ENCODE peak calls at places on chromosomes 12 and 14, in five cellular contexts. One of them, this sample, is unnamed.

GRCh38 chr14:24058260-24058950 is 6.6 kb downstream of the CARMIL3 start:
- DNase-seq in esophagus squamous epithelium: no peak
- DNase-seq in A549: peak; percentile 71
- DNase-seq in T-helper 9 cell: peak; percentile 34
- DNase-seq in tibial artery: peak; percentile 93
- DNase-seq in this sample: peak; percentile 87

GRCh38 chr14:35534130-35534883 is at the start of gene INSM2:
- DNase-seq in esophagus squamous epithelium: no peak
- DNase-seq in A549: peak; percentile 62
- DNase-seq in T-helper 9 cell: no peak
- DNase-seq in tibial artery: no peak
- DNase-seq in this sample: no peak

GRCh38 chr12:112001555-112001954 is 11.4 kb downstream of the TMEM116 start:
- DNase-seq in esophagus squamous epithelium: no peak
- DNase-seq in A549: no peak
- DNase-seq in T-helper 9 cell: no peak
- DNase-seq in tibial artery: no peak
- DNase-seq in this sample: no peak

GRCh38 chr14:103899316-103899715 is 28.9 kb upstream of the TDRD9 start:
- DNase-seq in esophagus squamous epithelium: no peak
- DNase-seq in A549: no peak
- DNase-seq in T-helper 9 cell: no peak
- DNase-seq in tibial artery: no peak
- DNase-seq in this sample: no peak

GRCh38 chr12:49296034-49296835 is 1.3 kb downstream of the PRPH start:
- DNase-seq in esophagus squamous epithelium: no peak
- DNase-seq in A549: peak; percentile 69
- DNase-seq in T-helper 9 cell: peak; percentile 60
- DNase-seq in tibial artery: no peak
- DNase-seq in this sample: peak; percentile 79

GRCh38 chr12:70660620-70661219 is 23.5 kb upstream of the PTPRB start:
- DNase-seq in esophagus squamous epithelium: no peak
- DNase-seq in A549: peak; percentile 54
- DNase-seq in T-helper 9 cell: no peak
- DNase-seq in tibial artery: peak; percentile 52
- DNase-seq in this sample: no peak

GRCh38 chr12:127716181-127716580 is 550.8 kb upstream of the TMEM132C start:
- DNase-seq in esophagus squamous epithelium: no peak
- DNase-seq in A549: no peak
- DNase-seq in T-helper 9 cell: no peak
- DNase-seq in tibial artery: no peak
- DNase-seq in this sample: no peak

GRCh38 chr12:54603173-54603814 is 14.8 kb upstream of the PPP1R1A start:
- DNase-seq in esophagus squamous epithelium: no peak
- DNase-seq in A549: peak; percentile 84
- DNase-seq in T-helper 9 cell: peak; percentile 43
- DNase-seq in tibial artery: peak; percentile 53
- DNase-seq in this sample: no peak

GRCh38 chr14:61403411-61403810 is 82.0 kb downstream of the PRKCH start:
- DNase-seq in esophagus squamous epithelium: no peak
- DNase-seq in A549: no peak
- DNase-seq in T-helper 9 cell: no peak
- DNase-seq in tibial artery: no peak
- DNase-seq in this sample: no peak